ENCODE peak calls at places on chromosomes 7 and 10, in eight cellular contexts. One of them, this sample, is unnamed.
A peak's percentile ranks its signal among the peaks of the same experiment; 100 is the strongest.

GRCh38 chr10:97810476-97810875 is 38.7 kb upstream of the SFRP5 start:
- DNase-seq in NCI-H1417: no peak
- DNase-seq in uterus: no peak
- DNase-seq in RWPE1: peak; percentile 73
- DNase-seq in activated CD4-positive, alpha-beta T cell treated with anti-CD3 and anti-CD28 coated beads, Interleukin-2, amount 50 U/mL, for 1 hour: no peak
- DNase-seq in AG04450: no peak
- DNase-seq in Caco-2: peak; percentile 55
- DNase-seq in NCI-H2081 treated with DMSO at 0.1 percent for 48 hours: no peak
- DNase-seq in this sample: peak; percentile 7

GRCh38 chr7:27132214-27132613 is 1.7 kb upstream of the HOXA4 start:
- DNase-seq in RWPE1: no peak
- DNase-seq in AG04450: no peak
- DNase-seq in activated CD4-positive, alpha-beta T cell treated with anti-CD3 and anti-CD28 coated beads, Interleukin-2, amount 50 U/mL, for 1 hour: no peak
- DNase-seq in Caco-2: no peak
- DNase-seq in uterus: no peak
- DNase-seq in NCI-H1417: no peak
- DNase-seq in NCI-H2081 treated with DMSO at 0.1 percent for 48 hours: no peak
- DNase-seq in this sample: no peak

GRCh38 chr10:86393401-86393800 is 26.8 kb upstream of the GRID1 start:
- DNase-seq in AG04450: no peak
- DNase-seq in uterus: no peak
- DNase-seq in Caco-2: no peak
- DNase-seq in activated CD4-positive, alpha-beta T cell treated with anti-CD3 and anti-CD28 coated beads, Interleukin-2, amount 50 U/mL, for 1 hour: no peak
- DNase-seq in NCI-H2081 treated with DMSO at 0.1 percent for 48 hours: no peak
- DNase-seq in RWPE1: no peak
- DNase-seq in NCI-H1417: no peak
- DNase-seq in this sample: no peak

GRCh38 chr7:44402401-44403096 is 77.2 kb upstream of the CAMK2B start:
- DNase-seq in RWPE1: no peak
- DNase-seq in uterus: no peak
- DNase-seq in AG04450: no peak
- DNase-seq in NCI-H2081 treated with DMSO at 0.1 percent for 48 hours: no peak
- DNase-seq in Caco-2: no peak
- DNase-seq in NCI-H1417: no peak
- DNase-seq in activated CD4-positive, alpha-beta T cell treated with anti-CD3 and anti-CD28 coated beads, Interleukin-2, amount 50 U/mL, for 1 hour: no peak
- DNase-seq in this sample: no peak

GRCh38 chr7:7428806-7429205 is 106.9 kb downstream of the COL28A1 start:
- DNase-seq in NCI-H1417: no peak
- DNase-seq in RWPE1: no peak
- DNase-seq in activated CD4-positive, alpha-beta T cell treated with anti-CD3 and anti-CD28 coated beads, Interleukin-2, amount 50 U/mL, for 1 hour: no peak
- DNase-seq in uterus: no peak
- DNase-seq in Caco-2: no peak
- DNase-seq in NCI-H2081 treated with DMSO at 0.1 percent for 48 hours: no peak
- DNase-seq in AG04450: peak; percentile 34
- DNase-seq in this sample: no peak

GRCh38 chr10:58334817-58335305 is at the start of gene UBE2D1:
- DNase-seq in uterus: peak; percentile 83
- DNase-seq in RWPE1: peak; percentile 80
- DNase-seq in NCI-H1417: peak; percentile 77
- DNase-seq in activated CD4-positive, alpha-beta T cell treated with anti-CD3 and anti-CD28 coated beads, Interleukin-2, amount 50 U/mL, for 1 hour: peak; percentile 80
- DNase-seq in AG04450: no peak
- DNase-seq in NCI-H2081 treated with DMSO at 0.1 percent for 48 hours: peak; percentile 15
- DNase-seq in Caco-2: peak; percentile 95
- DNase-seq in this sample: no peak

GRCh38 chr7:30478349-30479228 is at the start of gene NOD1:
- DNase-seq in uterus: peak; percentile 66
- DNase-seq in AG04450: no peak
- DNase-seq in NCI-H1417: peak; percentile 89
- DNase-seq in RWPE1: peak; percentile 82
- DNase-seq in Caco-2: peak; percentile 72
- DNase-seq in NCI-H2081 treated with DMSO at 0.1 percent for 48 hours: peak; percentile 14
- DNase-seq in activated CD4-positive, alpha-beta T cell treated with anti-CD3 and anti-CD28 coated beads, Interleukin-2, amount 50 U/mL, for 1 hour: peak; percentile 58
- DNase-seq in this sample: no peak

GRCh38 chr10:4806534-4806933 is 19.5 kb upstream of the AKR1E2 start:
- DNase-seq in RWPE1: no peak
- DNase-seq in NCI-H1417: no peak
- DNase-seq in NCI-H2081 treated with DMSO at 0.1 percent for 48 hours: no peak
- DNase-seq in Caco-2: no peak
- DNase-seq in AG04450: no peak
- DNase-seq in activated CD4-positive, alpha-beta T cell treated with anti-CD3 and anti-CD28 coated beads, Interleukin-2, amount 50 U/mL, for 1 hour: no peak
- DNase-seq in uterus: no peak
- DNase-seq in this sample: no peak

GRCh38 chr7:19530852-19531251 is 178.0 kb downstream of the POLR1F start:
- DNase-seq in NCI-H1417: no peak
- DNase-seq in Caco-2: no peak
- DNase-seq in uterus: no peak
- DNase-seq in activated CD4-positive, alpha-beta T cell treated with anti-CD3 and anti-CD28 coated beads, Interleukin-2, amount 50 U/mL, for 1 hour: no peak
- DNase-seq in AG04450: no peak
- DNase-seq in RWPE1: no peak
- DNase-seq in NCI-H2081 treated with DMSO at 0.1 percent for 48 hours: no peak
- DNase-seq in this sample: no peak

GRCh38 chr7:120089968-120090367 is 183.0 kb upstream of the KCND2 start:
- DNase-seq in RWPE1: peak; percentile 1
- DNase-seq in uterus: no peak
- DNase-seq in NCI-H2081 treated with DMSO at 0.1 percent for 48 hours: no peak
- DNase-seq in NCI-H1417: no peak
- DNase-seq in Caco-2: peak; percentile 61
- DNase-seq in activated CD4-positive, alpha-beta T cell treated with anti-CD3 and anti-CD28 coated beads, Interleukin-2, amount 50 U/mL, for 1 hour: no peak
- DNase-seq in AG04450: no peak
- DNase-seq in this sample: no peak

GRCh38 chr7:44650772-44651171 is 44.3 kb downstream of the OGDH start:
- DNase-seq in RWPE1: no peak
- DNase-seq in uterus: no peak
- DNase-seq in AG04450: no peak
- DNase-seq in Caco-2: no peak
- DNase-seq in NCI-H1417: no peak
- DNase-seq in activated CD4-positive, alpha-beta T cell treated with anti-CD3 and anti-CD28 coated beads, Interleukin-2, amount 50 U/mL, for 1 hour: no peak
- DNase-seq in NCI-H2081 treated with DMSO at 0.1 percent for 48 hours: no peak
- DNase-seq in this sample: no peak

GRCh38 chr10:43141421-43141820 is 3.2 kb downstream of the CSGALNACT2 start:
- DNase-seq in AG04450: no peak
- DNase-seq in activated CD4-positive, alpha-beta T cell treated with anti-CD3 and anti-CD28 coated beads, Interleukin-2, amount 50 U/mL, for 1 hour: no peak
- DNase-seq in NCI-H1417: no peak
- DNase-seq in RWPE1: no peak
- DNase-seq in Caco-2: no peak
- DNase-seq in NCI-H2081 treated with DMSO at 0.1 percent for 48 hours: no peak
- DNase-seq in uterus: no peak
- DNase-seq in this sample: no peak

GRCh38 chr7:73615886-73616285 is 8.4 kb downstream of the MLXIPL start:
- DNase-seq in NCI-H2081 treated with DMSO at 0.1 percent for 48 hours: no peak
- DNase-seq in RWPE1: no peak
- DNase-seq in Caco-2: no peak
- DNase-seq in AG04450: no peak
- DNase-seq in uterus: no peak
- DNase-seq in activated CD4-positive, alpha-beta T cell treated with anti-CD3 and anti-CD28 coated beads, Interleukin-2, amount 50 U/mL, for 1 hour: no peak
- DNase-seq in NCI-H1417: no peak
- DNase-seq in this sample: no peak

GRCh38 chr7:14332155-14332554 is 342.7 kb upstream of the ETV1 start:
- DNase-seq in activated CD4-positive, alpha-beta T cell treated with anti-CD3 and anti-CD28 coated beads, Interleukin-2, amount 50 U/mL, for 1 hour: no peak
- DNase-seq in NCI-H2081 treated with DMSO at 0.1 percent for 48 hours: no peak
- DNase-seq in uterus: no peak
- DNase-seq in AG04450: no peak
- DNase-seq in NCI-H1417: no peak
- DNase-seq in RWPE1: no peak
- DNase-seq in Caco-2: no peak
- DNase-seq in this sample: no peak

GRCh38 chr10:80511984-80512634 is 25.6 kb upstream of the SH2D4B start:
- DNase-seq in Caco-2: no peak
- DNase-seq in RWPE1: no peak
- DNase-seq in AG04450: no peak
- DNase-seq in NCI-H2081 treated with DMSO at 0.1 percent for 48 hours: no peak
- DNase-seq in NCI-H1417: no peak
- DNase-seq in activated CD4-positive, alpha-beta T cell treated with anti-CD3 and anti-CD28 coated beads, Interleukin-2, amount 50 U/mL, for 1 hour: no peak
- DNase-seq in uterus: no peak
- DNase-seq in this sample: no peak

GRCh38 chr7:100603697-100604077 is 1.5 kb downstream of the PCOLCE start:
- DNase-seq in NCI-H2081 treated with DMSO at 0.1 percent for 48 hours: no peak
- DNase-seq in Caco-2: no peak
- DNase-seq in NCI-H1417: no peak
- DNase-seq in RWPE1: peak; percentile 10
- DNase-seq in AG04450: no peak
- DNase-seq in activated CD4-positive, alpha-beta T cell treated with anti-CD3 and anti-CD28 coated beads, Interleukin-2, amount 50 U/mL, for 1 hour: no peak
- DNase-seq in uterus: no peak
- DNase-seq in this sample: no peak

GRCh38 chr10:63464402-63465292 is 1.1 kb downstream of the JMJD1C start:
- DNase-seq in AG04450: no peak
- DNase-seq in Caco-2: no peak
- DNase-seq in RWPE1: peak; percentile 5
- DNase-seq in uterus: peak; percentile 38
- DNase-seq in activated CD4-positive, alpha-beta T cell treated with anti-CD3 and anti-CD28 coated beads, Interleukin-2, amount 50 U/mL, for 1 hour: no peak
- DNase-seq in NCI-H2081 treated with DMSO at 0.1 percent for 48 hours: no peak
- DNase-seq in NCI-H1417: no peak
- DNase-seq in this sample: no peak

GRCh38 chr10:3472705-3473078 is 300.1 kb upstream of the PITRM1 start:
- DNase-seq in NCI-H2081 treated with DMSO at 0.1 percent for 48 hours: no peak
- DNase-seq in activated CD4-positive, alpha-beta T cell treated with anti-CD3 and anti-CD28 coated beads, Interleukin-2, amount 50 U/mL, for 1 hour: no peak
- DNase-seq in RWPE1: no peak
- DNase-seq in uterus: no peak
- DNase-seq in NCI-H1417: no peak
- DNase-seq in AG04450: no peak
- DNase-seq in Caco-2: no peak
- DNase-seq in this sample: no peak